ENCODE peak calls at places on chromosomes 7 and 10, in seven cellular contexts. X is mucosa of gallbladder; O is NCI-H1105 treated with DMSO at 0.1 percent for 48 hours; M is stimulated activated CD4-positive, alpha-beta T cell treated with anti-CD3 and anti-CD28 coated beads, Interleukin-1b, Interleukin-23, amount 100 ng/mL, for 1 hour; L is NCI-H460; Q is ovary; C is neural crest cell. G is an unnamed sample.

GRCh38 chr7:101128040-101128834 is 1.3 kb downstream of the SERPINE1 start:
- DNase-seq in C (no peak), X (no peak), O (no peak), Q (peak), L (no peak), M (no peak), G (no peak)

GRCh38 chr10:60905580-60905979 is 38.4 kb downstream of the RHOBTB1 start:
- DNase-seq in L (no peak), X (peak), C (no peak), M (no peak), O (no peak), Q (peak), G (peak)

GRCh38 chr7:100171087-100171681 is 2.8 kb upstream of the GAL3ST4 start:
- DNase-seq in Q (no peak), O (no peak), M (no peak), X (no peak), C (no peak), L (no peak), G (no peak)

GRCh38 chr10:70682920-70683600 is 10.8 kb downstream of the ADAMTS14 start:
- DNase-seq in O (no peak), X (no peak), L (no peak), Q (no peak), C (no peak), M (no peak), G (no peak)

GRCh38 chr10:24307696-24308476 is 98.9 kb downstream of the KIAA1217 start:
- DNase-seq in Q (no peak), O (no peak), M (no peak), L (no peak), X (no peak), C (no peak), G (peak)

GRCh38 chr10:29858352-29859267 is 200.8 kb downstream of the JCAD start:
- DNase-seq in M (no peak), C (peak), X (peak), O (no peak), L (peak), Q (peak), G (peak)

GRCh38 chr10:119542990-119543813 is 683 bp upstream of the RGS10 start:
- DNase-seq in M (peak), Q (peak), L (peak), C (peak), X (peak), O (peak), G (peak)

GRCh38 chr10:71286521-71287294 is 32.4 kb upstream of the SLC29A3 start:
- DNase-seq in C (no peak), L (no peak), Q (no peak), X (no peak), M (no peak), O (no peak), G (no peak)

GRCh38 chr7:66880009-66880554 is 40.9 kb upstream of the TMEM248 start:
- DNase-seq in C (no peak), L (no peak), O (no peak), X (no peak), Q (no peak), M (no peak), G (no peak)

GRCh38 chr7:50022991-50023390 is 70.1 kb downstream of the ZPBP start:
- DNase-seq in L (no peak), O (no peak), X (no peak), M (no peak), Q (no peak), C (no peak), G (no peak)

GRCh38 chr7:70776627-70777101 is 355.3 kb upstream of the GALNT17 start:
- DNase-seq in X (no peak), O (peak), L (no peak), M (no peak), C (no peak), Q (peak), G (peak)

GRCh38 chr7:99141756-99142726 is 1.9 kb downstream of the SMURF1 start:
- DNase-seq in O (no peak), L (peak), C (peak), Q (peak), M (peak), X (peak), G (peak)

GRCh38 chr10:49474901-49475300 is 64.0 kb downstream of the ERCC6 start:
- DNase-seq in Q (no peak), L (no peak), M (no peak), C (no peak), X (no peak), O (no peak), G (no peak)

GRCh38 chr10:772227-772637 is 82.8 kb upstream of the DIP2C start:
- DNase-seq in X (no peak), M (no peak), L (no peak), Q (no peak), O (no peak), C (no peak), G (no peak)